ENCODE peak calls at places on chromosomes 13 and 19, in seven cellular contexts. B, C, F, J, Y, S and R are unnamed samples.
A peak's percentile ranks its signal among the peaks of the same experiment; 100 is the strongest.

GRCh38 chr13:30835442-30835841 is 70.6 kb upstream of the MEDAG start:
- DNase-seq in B (no peak), C (no peak), F (no peak), J (no peak), Y (no peak), S (no peak), R (no peak)

GRCh38 chr19:31943305-31943704 is 402.1 kb upstream of the ZNF507 start:
- DNase-seq in B (no peak), C (no peak), F (no peak), J (no peak), Y (no peak), S (no peak), R (no peak)

GRCh38 chr13:110771194-110771593 is 57.7 kb downstream of the ING1 start:
- DNase-seq in B (no peak), C (no peak), F (no peak), J (no peak), Y (no peak), S (no peak), R (no peak)

GRCh38 chr19:525857-526419 is 5.6 kb upstream of the CDC34 start:
- DNase-seq in B (no peak), C (no peak), F (no peak), J (no peak), Y (no peak), S (no peak), R (no peak)

GRCh38 chr13:65756071-65756671 is 1474.0 kb downstream of the PCDH9 start:
- DNase-seq in B (no peak), C (no peak), F (no peak), J (no peak), Y (no peak), S (no peak), R (no peak)

GRCh38 chr19:4326837-4327251 is 11.8 kb downstream of the STAP2 start:
- DNase-seq in B (no peak), C (no peak), F (no peak), J (no peak), Y (no peak), S (no peak), R (no peak)

GRCh38 chr19:53467138-53467502 is 413 bp upstream of the ZNF813 start:
- DNase-seq in B (no peak), C (no peak), F (peak; percentile 1), J (no peak), Y (peak; percentile 26), S (no peak), R (no peak)

GRCh38 chr19:58002384-58003152 is at the start of gene ZNF606:
- DNase-seq in B (peak; percentile 90), C (peak; percentile 76), F (peak; percentile 71), J (peak; percentile 53), Y (peak; percentile 89), S (peak; percentile 63), R (peak; percentile 75)

GRCh38 chr13:114339779-114340534 is 25.7 kb downstream of the CHAMP1 start:
- DNase-seq in B (peak; percentile 55), C (peak; percentile 24), F (no peak), J (peak; percentile 87), Y (no peak), S (peak; percentile 4), R (peak; percentile 28)

GRCh38 chr13:111122056-111122455 is 6.9 kb downstream of the ARHGEF7 start:
- DNase-seq in B (no peak), C (no peak), F (no peak), J (no peak), Y (no peak), S (no peak), R (no peak)

GRCh38 chr13:110067355-110068175 is 239.4 kb downstream of the COL4A1 start:
- DNase-seq in B (no peak), C (no peak), F (no peak), J (no peak), Y (no peak), S (no peak), R (no peak)

GRCh38 chr13:112244495-112245177 is 131.5 kb upstream of the SPACA7 start:
- DNase-seq in B (no peak), C (no peak), F (no peak), J (no peak), Y (no peak), S (no peak), R (no peak)

GRCh38 chr19:46351241-46352041 is 4.6 kb downstream of the PPP5C start:
- DNase-seq in B (peak; percentile 11), C (no peak), F (no peak), J (peak; percentile 39), Y (peak; percentile 48), S (no peak), R (no peak)